ENCODE peak calls at places on chromosomes 3 and 15, in six cellular contexts. E is fibroblast of lung; C is COR-L47; N is nephron progenitor cell; V is B cell; I is CD4-positive, CD25-positive, alpha-beta regulatory T cell. S is an unnamed sample.

GRCh38 chr15:80403712-80404056 is 498 bp upstream of the ARNT2 start:
- DNase-seq in E (no peak), C (peak; percentile 41), N (peak; percentile 55), V (no peak), I (no peak), S (no peak)

GRCh38 chr3:81485444-81485865 is 276.0 kb downstream of the GBE1 start:
- DNase-seq in E (peak; percentile 79), C (no peak), N (no peak), V (peak; percentile 3), I (no peak), S (no peak)

GRCh38 chr3:157618075-157618760 is 115.0 kb upstream of the VEPH1 start:
- DNase-seq in E (peak; percentile 83), C (peak; percentile 46), N (no peak), V (peak; percentile 43), I (no peak), S (no peak)

GRCh38 chr15:90816401-90817116 is 51.8 kb upstream of the FURIN start:
- DNase-seq in E (no peak), C (no peak), N (no peak), V (no peak), I (no peak), S (no peak)

GRCh38 chr15:88989578-88989977 is 76.4 kb upstream of the MFGE8 start:
- DNase-seq in E (peak; percentile 62), C (no peak), N (no peak), V (no peak), I (no peak), S (no peak)

GRCh38 chr15:29401644-29402043 is 132.0 kb upstream of the NSMCE3 start:
- DNase-seq in E (no peak), C (no peak), N (no peak), V (no peak), I (no peak), S (no peak)

GRCh38 chr15:101474233-101474632 is 15.3 kb downstream of the PCSK6 start:
- DNase-seq in E (no peak), C (no peak), N (no peak), V (no peak), I (no peak), S (no peak)

GRCh38 chr3:64355473-64355872 is 130.2 kb upstream of the PRICKLE2 start:
- DNase-seq in E (peak; percentile 46), C (no peak), N (no peak), V (no peak), I (no peak), S (no peak)

GRCh38 chr3:102447272-102447671 is 12.5 kb downstream of the ZPLD1 start:
- DNase-seq in E (peak; percentile 86), C (no peak), N (no peak), V (no peak), I (no peak), S (no peak)

GRCh38 chr3:195907730-195908438 is 467 bp downstream of the TNK2 start:
- DNase-seq in E (no peak), C (no peak), N (no peak), V (peak; percentile 73), I (peak; percentile 45), S (no peak)

GRCh38 chr15:39459538-39459937 is 121.3 kb upstream of the THBS1 start:
- DNase-seq in E (peak; percentile 51), C (no peak), N (no peak), V (no peak), I (no peak), S (no peak)

GRCh38 chr3:72487078-72487765 is 361.0 kb downstream of the SHQ1 start:
- DNase-seq in E (peak; percentile 87), C (no peak), N (peak; percentile 37), V (no peak), I (no peak), S (no peak)

GRCh38 chr15:29883126-29883525 is 60.9 kb upstream of the TJP1 start:
- DNase-seq in E (peak; percentile 47), C (no peak), N (no peak), V (no peak), I (no peak), S (no peak)

GRCh38 chr3:35409991-35410390 is 229.3 kb upstream of the ARPP21 start:
- DNase-seq in E (no peak), C (no peak), N (no peak), V (no peak), I (no peak), S (no peak)

GRCh38 chr15:51484781-51485180 is 137.8 kb downstream of the DMXL2 start:
- DNase-seq in E (peak; percentile 2), C (no peak), N (no peak), V (no peak), I (no peak), S (no peak)

GRCh38 chr15:70100495-70101331 is 3.0 kb upstream of the TLE3 start:
- DNase-seq in E (peak; percentile 83), C (peak; percentile 71), N (peak; percentile 71), V (peak; percentile 83), I (peak; percentile 59), S (no peak)

GRCh38 chr3:186517218-186517617 is 27.0 kb downstream of the CRYGS start:
- DNase-seq in E (no peak), C (no peak), N (no peak), V (no peak), I (no peak), S (no peak)

GRCh38 chr3:15804553-15805095 is 6.8 kb upstream of the ANKRD28 start:
- DNase-seq in E (no peak), C (no peak), N (no peak), V (peak; percentile 10), I (no peak), S (no peak)

GRCh38 chr3:32996046-32996754 is 44.8 kb downstream of the CCR4 start:
- DNase-seq in E (no peak), C (no peak), N (no peak), V (no peak), I (no peak), S (no peak)

GRCh38 chr15:31004220-31004733 is 12.8 kb upstream of the MTMR10 start:
- DNase-seq in E (no peak), C (no peak), N (peak; percentile 12), V (peak; percentile 74), I (no peak), S (no peak)

GRCh38 chr15:65077981-65078352 is 1.4 kb downstream of the KBTBD13 start:
- DNase-seq in E (no peak), C (no peak), N (peak; percentile 64), V (peak; percentile 51), I (peak; percentile 16), S (peak; percentile 56)

GRCh38 chr3:11690863-11691833 is 47.4 kb upstream of the VGLL4 start:
- DNase-seq in E (peak; percentile 23), C (no peak), N (no peak), V (no peak), I (no peak), S (no peak)

GRCh38 chr3:62539762-62540161 is 166.4 kb upstream of the FEZF2 start:
- DNase-seq in E (no peak), C (no peak), N (no peak), V (no peak), I (no peak), S (no peak)

GRCh38 chr15:60830479-60830878 is 351.5 kb upstream of the ICE2 start:
- DNase-seq in E (peak; percentile 32), C (no peak), N (no peak), V (no peak), I (no peak), S (no peak)

GRCh38 chr3:72489916-72490315 is 358.3 kb downstream of the SHQ1 start:
- DNase-seq in E (no peak), C (no peak), N (no peak), V (no peak), I (no peak), S (no peak)

GRCh38 chr3:159322322-159322939 is 520.6 kb downstream of the MFSD1 start:
- DNase-seq in E (peak; percentile 15), C (peak; percentile 18), N (peak; percentile 70), V (peak; percentile 5), I (no peak), S (no peak)

GRCh38 chr3:127254001-127254400 is 33.8 kb downstream of the PRR20G start:
- DNase-seq in E (no peak), C (no peak), N (no peak), V (no peak), I (no peak), S (no peak)

GRCh38 chr3:184525337-184526157 is 36.0 kb upstream of the EPHB3 start:
- DNase-seq in E (no peak), C (peak; percentile 69), N (peak; percentile 61), V (peak; percentile 44), I (no peak), S (no peak)

GRCh38 chr15:93048759-93049161 is 40.3 kb downstream of the RGMA start:
- DNase-seq in E (peak; percentile 61), C (no peak), N (no peak), V (no peak), I (no peak), S (no peak)